ENCODE peak calls at places on chromosomes 2 and 18, in six cellular contexts. V, C, R, Z, P and M are unnamed samples.

GRCh38 chr18:3886575-3887322 is 436.8 kb downstream of the TGIF1 start:
- DNase-seq in C (no peak), V (no peak), P (no peak), Z (no peak), R (no peak), M (no peak)

GRCh38 chr2:199704358-199705238 is 146.4 kb downstream of the FTCDNL1 start:
- DNase-seq in Z (peak; percentile 52), V (no peak), R (peak; percentile 6), P (peak; percentile 25), C (no peak), M (peak; percentile 36)

GRCh38 chr18:9366126-9366714 is 31.6 kb downstream of the TWSG1 start:
- DNase-seq in P (no peak), V (peak; percentile 12), R (peak; percentile 77), Z (peak; percentile 18), C (no peak), M (no peak)

GRCh38 chr18:52995875-52996274 is 655.9 kb downstream of the DCC start:
- DNase-seq in V (no peak), R (no peak), P (no peak), C (no peak), Z (no peak), M (no peak)

GRCh38 chr2:4873328-4873727 is 818.9 kb upstream of the SOX11 start:
- DNase-seq in V (no peak), Z (no peak), P (no peak), R (no peak), C (no peak), M (no peak)

GRCh38 chr18:30271716-30272115 is 770.8 kb downstream of the DSC3 start:
- DNase-seq in V (no peak), Z (no peak), P (no peak), R (no peak), C (no peak), M (no peak)

GRCh38 chr18:80179857-80180558 is 67.3 kb downstream of the PARD6G start:
- DNase-seq in C (no peak), R (no peak), P (peak; percentile 42), Z (peak; percentile 14), V (no peak), M (no peak)

GRCh38 chr2:181786371-181787228 is 104.9 kb upstream of the ITPRID2 start:
- DNase-seq in C (no peak), Z (no peak), V (no peak), P (no peak), R (no peak), M (no peak)

GRCh38 chr2:180048256-180048655 is 41.2 kb upstream of the CWC22 start:
- DNase-seq in Z (no peak), C (no peak), P (no peak), V (no peak), R (peak; percentile 72), M (no peak)

GRCh38 chr2:197707316-197708213 is 2.4 kb downstream of the MARS2 start:
- DNase-seq in C (no peak), P (peak; percentile 32), Z (no peak), R (peak; percentile 71), V (no peak), M (peak; percentile 42)

GRCh38 chr18:55585586-55586521 is 2.1 kb downstream of the TCF4 start:
- DNase-seq in P (no peak), Z (no peak), V (no peak), C (no peak), R (peak; percentile 51), M (no peak)

GRCh38 chr2:30798536-30798991 is 8.7 kb downstream of the CAPN13 start:
- DNase-seq in P (no peak), C (no peak), Z (no peak), V (no peak), R (no peak), M (no peak)

GRCh38 chr2:203225423-203226039 is 13.3 kb upstream of the CYP20A1 start:
- DNase-seq in V (no peak), C (peak; percentile 48), P (no peak), Z (no peak), R (peak; percentile 34), M (no peak)

GRCh38 chr2:26970928-26971627 is 641 bp downstream of the MAPRE3 start:
- DNase-seq in C (peak; percentile 67), V (no peak), R (peak; percentile 49), P (peak; percentile 27), Z (no peak), M (no peak)

GRCh38 chr18:47399475-47399874 is 148.0 kb upstream of the SKOR2 start:
- DNase-seq in C (no peak), V (no peak), Z (no peak), P (no peak), R (no peak), M (no peak)

GRCh38 chr18:47397671-47398319 is 146.3 kb upstream of the SKOR2 start:
- DNase-seq in V (no peak), P (peak; percentile 51), C (no peak), R (no peak), Z (peak; percentile 10), M (peak; percentile 38)
- TF ChIP-seq CTCF in V (peak; percentile 56), P (peak; percentile 31), C (peak; percentile 36), R (no peak), Z (peak; percentile 41), M (no peak)

GRCh38 chr2:46298272-46298521 is 990 bp downstream of the EPAS1 start:
- DNase-seq in P (no peak), V (no peak), C (no peak), R (no peak), Z (no peak), M (no peak)

GRCh38 chr2:46300406-46300832 is 3.2 kb downstream of the EPAS1 start:
- DNase-seq in Z (no peak), P (no peak), R (no peak), C (no peak), V (no peak), M (no peak)

GRCh38 chr2:46297546-46298271 is 502 bp downstream of the EPAS1 start:
- DNase-seq in C (peak; percentile 94), R (no peak), V (peak; percentile 61), Z (peak; percentile 93), P (peak; percentile 62), M (peak; percentile 82)

GRCh38 chr2:46299365-46300263 is 2.4 kb downstream of the EPAS1 start:
- DNase-seq in V (no peak), P (no peak), R (peak; percentile 89), Z (peak; percentile 77), C (peak; percentile 84), M (peak; percentile 31)

GRCh38 chr2:46298522-46299351 is 1.5 kb downstream of the EPAS1 start:
- DNase-seq in Z (peak; percentile 56), V (no peak), R (peak; percentile 76), C (peak; percentile 88), P (peak; percentile 58), M (peak; percentile 74)
- TF ChIP-seq CTCF in Z (peak; percentile 17), V (peak; percentile 14), R (peak; percentile 29), C (peak; percentile 31), P (peak; percentile 33), M (peak; percentile 26)

GRCh38 chr2:127811397-127811860 is 458 bp upstream of the WDR33 start:
- DNase-seq in P (no peak), Z (no peak), V (no peak), R (no peak), C (peak; percentile 88), M (no peak)
- TF ChIP-seq CTCF in P (no peak), Z (no peak), V (no peak), R (no peak), C (no peak), M (no peak)

GRCh38 chr2:174545240-174545639 is 52.4 kb downstream of the WIPF1 start:
- DNase-seq in C (no peak), Z (no peak), R (no peak), P (no peak), V (no peak), M (no peak)

GRCh38 chr2:174544802-174545201 is 52.8 kb downstream of the WIPF1 start:
- DNase-seq in P (no peak), Z (no peak), C (no peak), V (no peak), R (no peak), M (no peak)

GRCh38 chr2:174551697-174552096 is 45.9 kb downstream of the WIPF1 start:
- DNase-seq in R (no peak), Z (no peak), C (no peak), P (no peak), V (no peak), M (no peak)

GRCh38 chr2:174544156-174544555 is 53.4 kb downstream of the WIPF1 start:
- DNase-seq in R (peak; percentile 12), Z (no peak), P (no peak), C (no peak), V (no peak), M (no peak)

GRCh38 chr2:174546519-174547506 is 50.8 kb downstream of the WIPF1 start:
- DNase-seq in P (peak; percentile 52), R (peak; percentile 54), C (no peak), Z (no peak), V (no peak), M (peak; percentile 68)
- TF ChIP-seq CTCF in P (peak; percentile 62), R (peak; percentile 69), C (peak; percentile 20), Z (peak; percentile 17), V (peak; percentile 11), M (peak; percentile 35)

DNA sequence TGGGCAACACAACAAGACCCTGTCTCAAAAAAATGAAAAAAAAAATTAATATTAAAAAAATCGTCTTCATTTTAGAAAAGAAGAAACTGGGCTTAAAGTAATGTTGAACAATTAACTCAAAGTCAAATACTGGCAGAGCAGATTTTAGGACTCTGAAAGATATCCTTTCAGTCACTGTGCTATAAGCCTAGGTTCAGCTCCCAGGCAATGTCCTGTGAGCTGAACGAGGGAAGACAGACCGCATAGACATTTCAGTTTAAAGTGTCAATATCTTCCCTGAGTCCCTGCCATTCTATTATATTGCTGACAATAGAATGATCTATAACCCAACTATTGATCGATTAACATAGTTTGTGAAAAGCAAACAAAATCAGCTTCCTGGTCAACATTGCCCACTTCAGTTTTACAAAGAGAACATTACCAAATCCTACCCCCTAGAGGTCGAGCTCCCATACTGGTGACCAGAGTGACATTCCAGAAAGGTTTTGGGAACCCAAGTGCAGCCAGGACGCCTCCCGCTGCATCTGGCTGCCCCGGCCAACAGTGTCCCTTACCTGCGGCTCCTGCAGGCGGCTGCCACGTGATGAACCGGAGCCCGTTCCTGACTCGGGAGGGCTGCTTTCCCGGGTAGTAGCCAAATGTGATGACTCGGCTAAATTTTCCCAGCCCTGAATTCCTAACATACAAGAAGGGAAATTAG is 639 bp downstream of the MRO start:
- DNase-seq in C (peak; percentile 81), P (no peak), Z (peak; percentile 59), V (peak; percentile 38), R (peak; percentile 52), M (no peak)
- TF ChIP-seq CTCF in C (no peak), P (no peak), Z (no peak), V (peak; percentile 21), R (peak; percentile 22), M (no peak)

DNA sequence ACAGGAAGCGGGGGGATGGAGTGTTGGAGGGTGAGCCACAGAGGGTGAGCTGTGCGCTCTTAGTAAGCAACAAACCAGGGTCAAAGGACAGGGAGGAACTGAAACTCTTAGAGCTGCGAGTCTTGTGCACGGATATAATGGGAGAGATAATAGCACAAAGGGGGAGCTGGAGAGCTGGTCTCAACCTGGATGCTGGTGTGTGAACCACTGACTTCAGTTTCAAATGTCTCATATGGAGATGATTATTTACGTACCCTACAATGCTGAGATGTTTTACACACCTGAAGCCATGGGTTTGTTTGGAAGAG is 35.9 kb downstream of the PTGR3 start:
- DNase-seq in V (no peak), Z (no peak), R (peak; percentile 5), C (no peak), P (peak; percentile 85), M (peak; percentile 89)
- TF ChIP-seq CTCF in V (no peak), Z (no peak), R (peak; percentile 4), C (no peak), P (peak; percentile 31), M (peak; percentile 33)

GRCh38 chr2:231001921-231002320 is 6.0 kb downstream of the SPATA3 start:
- DNase-seq in P (no peak), V (no peak), R (peak; percentile 9), C (no peak), Z (no peak), M (no peak)
- TF ChIP-seq CTCF in P (no peak), V (no peak), R (no peak), C (no peak), Z (no peak), M (no peak)